ENCODE peak calls at places on chromosomes 3 and 15, in six cellular contexts. C is hepatocyte, N is left ventricle myocardium inferior, W is heart left ventricle, P is OCI-LY7, X is astrocyte. T is an unnamed sample.
A peak's percentile ranks its signal among the peaks of the same experiment; 100 is the strongest.

GRCh38 chr15:32152574-32152973 is 122.3 kb downstream of the CHRNA7 start:
- DNase-seq in X (no peak), P (no peak), C (no peak), N (no peak), W (no peak), T (no peak)

GRCh38 chr3:8625991-8626390 is 18.6 kb downstream of the SSUH2 start:
- DNase-seq in C (no peak), W (no peak), X (peak; percentile 60), P (no peak), N (no peak), T (no peak)

GRCh38 chr3:136353461-136353860 is 103.3 kb downstream of the PCCB start:
- DNase-seq in W (no peak), C (no peak), N (no peak), X (no peak), P (no peak), T (no peak)

GRCh38 chr3:13018039-13018431 is 55.2 kb downstream of the IQSEC1 start:
- DNase-seq in W (no peak), N (no peak), P (no peak), X (no peak), C (no peak), T (no peak)

GRCh38 chr15:41504751-41505492 is 8.7 kb downstream of the LTK start:
- DNase-seq in C (no peak), P (no peak), N (no peak), W (no peak), X (no peak), T (no peak)

GRCh38 chr3:112894258-112894657 is 47.6 kb upstream of the CD200R1L start:
- DNase-seq in W (no peak), P (no peak), X (peak; percentile 74), C (no peak), N (no peak), T (no peak)

GRCh38 chr15:40360015-40360414 is 2.0 kb downstream of the DISP2 start:
- DNase-seq in P (no peak), C (no peak), W (no peak), N (no peak), X (no peak), T (no peak)

GRCh38 chr3:13245579-13245978 is 172.3 kb upstream of the IQSEC1 start:
- DNase-seq in N (no peak), C (no peak), P (no peak), W (no peak), X (no peak), T (no peak)

GRCh38 chr3:109563149-109563548 is 225.8 kb upstream of the DPPA4 start:
- DNase-seq in X (no peak), N (no peak), C (no peak), W (no peak), P (no peak), T (no peak)

GRCh38 chr15:69107025-69107620 is 53.3 kb upstream of the GLCE start:
- DNase-seq in C (peak; percentile 33), N (no peak), X (peak; percentile 4), W (no peak), P (no peak), T (no peak)

GRCh38 chr3:114274929-114275328 is 18.9 kb upstream of the TIGIT start:
- DNase-seq in P (no peak), W (no peak), X (peak; percentile 23), N (no peak), C (no peak), T (no peak)

GRCh38 chr3:177446160-177446559 is 248.9 kb upstream of the TBL1XR1 start:
- DNase-seq in P (no peak), X (no peak), W (no peak), C (no peak), N (no peak), T (no peak)

GRCh38 chr3:9955067-9955502 is 2.9 kb upstream of the PRRT3 start:
- DNase-seq in N (no peak), X (no peak), P (no peak), C (no peak), W (no peak), T (no peak)

GRCh38 chr3:171986208-171986607 is 53.2 kb upstream of the FNDC3B start:
- DNase-seq in C (no peak), W (no peak), P (no peak), N (no peak), X (no peak), T (peak; percentile 50)

GRCh38 chr15:28889346-28889745 is 3.6 kb downstream of the APBA2 start:
- DNase-seq in C (no peak), P (no peak), X (no peak), N (no peak), W (no peak), T (no peak)

GRCh38 chr3:168559012-168559411 is 463.3 kb upstream of the GOLIM4 start:
- DNase-seq in N (no peak), X (no peak), P (no peak), C (no peak), W (no peak), T (no peak)

GRCh38 chr3:52006820-52007133 is 11.1 kb upstream of the RPL29 start:
- DNase-seq in C (no peak), X (no peak), W (no peak), P (no peak), N (no peak), T (no peak)

GRCh38 chr15:99438691-99439523 is 126.9 kb upstream of the MEF2A start:
- DNase-seq in X (no peak), W (no peak), N (no peak), P (no peak), C (no peak), T (no peak)

GRCh38 chr3:194487289-194488006 is 646 bp upstream of the ATP13A3 start:
- DNase-seq in X (no peak), W (peak; percentile 65), C (peak; percentile 53), P (peak; percentile 72), N (peak; percentile 32), T (peak; percentile 91)

GRCh38 chr3:162134571-162134970 is 638.0 kb downstream of the OTOL1 start:
- DNase-seq in X (peak; percentile 16), N (no peak), C (no peak), P (no peak), W (no peak), T (no peak)

GRCh38 chr15:92124669-92125068 is 269.0 kb upstream of the ST8SIA2 start:
- DNase-seq in W (no peak), P (no peak), X (no peak), C (no peak), N (no peak), T (no peak)

GRCh38 chr3:149195221-149195620 is 26.4 kb downstream of the CP start:
- DNase-seq in W (no peak), X (no peak), P (no peak), N (no peak), C (no peak), T (no peak)

GRCh38 chr3:149198611-149199010 is 23.0 kb downstream of the CP start:
- DNase-seq in N (no peak), W (no peak), C (no peak), X (peak; percentile 76), P (no peak), T (no peak)

GRCh38 chr3:149203758-149204157 is 17.9 kb downstream of the CP start:
- DNase-seq in N (no peak), C (no peak), P (peak; percentile 79), X (no peak), W (no peak), T (no peak)

GRCh38 chr3:149197669-149198068 is 24.0 kb downstream of the CP start:
- DNase-seq in X (no peak), N (no peak), C (no peak), W (no peak), P (no peak), T (no peak)

DNA sequence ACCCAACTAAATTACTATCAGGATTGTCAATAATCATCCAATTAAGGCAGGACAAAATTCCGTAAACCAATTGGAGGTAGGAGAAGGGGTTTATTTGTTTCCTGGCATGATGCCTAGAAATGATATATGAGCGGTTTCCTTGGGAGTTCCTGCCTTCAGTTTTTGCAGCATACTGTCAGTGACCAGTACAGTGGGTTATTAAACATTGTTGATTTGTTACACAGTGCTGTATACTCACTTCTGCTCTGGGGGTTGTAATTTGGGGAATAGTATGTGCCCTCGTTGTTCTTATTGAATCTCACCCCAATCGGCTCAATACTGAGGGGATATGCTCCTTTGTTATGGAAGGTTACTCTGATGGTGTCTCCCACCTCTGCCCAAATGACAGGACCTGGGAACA is 22.2 kb downstream of the CP start:
- DNase-seq in W (no peak), C (no peak), P (no peak), N (no peak), X (peak; percentile 51), T (no peak)
- TF ChIP-seq CTCF in W (no peak), C (no peak), P (no peak), N (no peak), X (no peak), T (no peak)

GRCh38 chr3:149401926-149402310 is 24.5 kb upstream of the TM4SF1 start:
- DNase-seq in X (peak; percentile 38), W (no peak), P (no peak), N (no peak), C (no peak), T (no peak)
- H3K27ac ChIP-seq in X (peak overlapping the region; percentile 53), W (no peak overlapping the region), P (no peak overlapping the region), N (no peak overlapping the region), C (peak overlapping the region; percentile 91), T (peak overlapping the region; percentile 76)

GRCh38 chr15:20340931-20341661 is 200.5 kb downstream of the GOLGA6L6 start:
- DNase-seq in X (no peak), P (no peak), W (peak; percentile 74), C (peak; percentile 91), N (peak; percentile 71), T (peak; percentile 97)

GRCh38 chr15:20345401-20345958 is 196.1 kb downstream of the GOLGA6L6 start:
- DNase-seq in X (no peak), C (peak; percentile 11), N (no peak), P (no peak), W (no peak), T (no peak)

GRCh38 chr15:20344601-20345400 is 196.8 kb downstream of the GOLGA6L6 start:
- DNase-seq in X (no peak), N (no peak), C (peak; percentile 28), P (no peak), W (no peak), T (peak; percentile 74)

GRCh38 chr15:20340331-20340811 is 201.2 kb downstream of the GOLGA6L6 start:
- DNase-seq in X (no peak), P (no peak), C (peak; percentile 89), N (peak; percentile 75), W (peak; percentile 78), T (peak; percentile 66)

GRCh38 chr15:20341901-20342605 is 199.5 kb downstream of the GOLGA6L6 start:
- DNase-seq in W (peak; percentile 75), N (peak; percentile 76), C (peak; percentile 91), X (no peak), P (no peak), T (peak; percentile 95)
- H3K9me3 ChIP-seq in W (peaks cover 9% of the 10 kb centered on the region), N (peaks cover 41% of the 10 kb centered on the region), C (peaks cover 64% of the 10 kb centered on the region), X (peaks cover 43% of the 10 kb centered on the region), P (peaks cover 24% of the 10 kb centered on the region), T (no peaks in the 10 kb centered on the region)

GRCh38 chr3:140499114-140499757 is 178.6 kb upstream of the TRIM42 start:
- DNase-seq in N (no peak), X (no peak), C (peak; percentile 45), W (no peak), P (peak; percentile 4), T (no peak)

GRCh38 chr3:140494970-140495369 is 182.9 kb upstream of the TRIM42 start:
- DNase-seq in N (no peak), W (no peak), P (no peak), C (no peak), X (no peak), T (no peak)

GRCh38 chr3:140487566-140487965 is 190.3 kb upstream of the TRIM42 start:
- DNase-seq in N (no peak), X (no peak), W (no peak), P (no peak), C (no peak), T (no peak)

GRCh38 chr3:140497331-140497730 is 180.5 kb upstream of the TRIM42 start:
- DNase-seq in P (no peak), N (no peak), W (no peak), X (no peak), C (no peak), T (no peak)

GRCh38 chr3:140493271-140493670 is 184.6 kb upstream of the TRIM42 start:
- DNase-seq in N (no peak), P (no peak), X (no peak), W (no peak), C (no peak), T (no peak)
- TF ChIP-seq CTCF in N (no peak), P (no peak), X (no peak), W (no peak), C (no peak), T (no peak)

T was measured in upper lobe of left lung.